ENCODE peak calls at places on chromosome 1, in nine cellular contexts. One of them, this sample, is unnamed.
A peak's percentile ranks its signal among the peaks of the same experiment; 100 is the strongest.

GRCh38 chr1:185045793-185046441 is 559 bp downstream of the RNF2 start:
- DNase-seq in iPS-NIHi11: peak; percentile 73
- DNase-seq in CD8-positive, alpha-beta T cell: peak; percentile 4
- DNase-seq in stimulated activated CD8-positive, alpha-beta memory T cell treated with anti-CD3 and anti-CD28 coated beads, Interleukin-4, amount 100 ng/mL, for 1 hour: no peak
- DNase-seq in AG09319: no peak
- DNase-seq in left cardiac atrium: peak; percentile 38
- DNase-seq in G401: peak; percentile 38
- DNase-seq in NB4: peak; percentile 60
- DNase-seq in KG1: no peak
- DNase-seq in this sample: peak; percentile 27

GRCh38 chr1:11682287-11682771 is 1.4 kb upstream of the MAD2L2 start:
- DNase-seq in iPS-NIHi11: peak; percentile 49
- DNase-seq in CD8-positive, alpha-beta T cell: no peak
- DNase-seq in G401: no peak
- DNase-seq in KG1: no peak
- DNase-seq in NB4: no peak
- DNase-seq in stimulated activated CD8-positive, alpha-beta memory T cell treated with anti-CD3 and anti-CD28 coated beads, Interleukin-4, amount 100 ng/mL, for 1 hour: no peak
- DNase-seq in left cardiac atrium: no peak
- DNase-seq in AG09319: no peak
- DNase-seq in this sample: no peak

GRCh38 chr1:41795205-41795762 is 123.4 kb downstream of the HIVEP3 start:
- DNase-seq in left cardiac atrium: no peak
- DNase-seq in KG1: no peak
- DNase-seq in stimulated activated CD8-positive, alpha-beta memory T cell treated with anti-CD3 and anti-CD28 coated beads, Interleukin-4, amount 100 ng/mL, for 1 hour: no peak
- DNase-seq in AG09319: no peak
- DNase-seq in NB4: peak; percentile 36
- DNase-seq in iPS-NIHi11: no peak
- DNase-seq in CD8-positive, alpha-beta T cell: no peak
- DNase-seq in G401: no peak
- DNase-seq in this sample: no peak

GRCh38 chr1:29504266-29504665 is 267.9 kb downstream of the PTPRU start:
- DNase-seq in stimulated activated CD8-positive, alpha-beta memory T cell treated with anti-CD3 and anti-CD28 coated beads, Interleukin-4, amount 100 ng/mL, for 1 hour: no peak
- DNase-seq in left cardiac atrium: no peak
- DNase-seq in iPS-NIHi11: no peak
- DNase-seq in CD8-positive, alpha-beta T cell: no peak
- DNase-seq in G401: no peak
- DNase-seq in KG1: no peak
- DNase-seq in NB4: no peak
- DNase-seq in AG09319: no peak
- DNase-seq in this sample: no peak

GRCh38 chr1:30645807-30646206 is 77.6 kb downstream of the MATN1 start:
- DNase-seq in left cardiac atrium: no peak
- DNase-seq in stimulated activated CD8-positive, alpha-beta memory T cell treated with anti-CD3 and anti-CD28 coated beads, Interleukin-4, amount 100 ng/mL, for 1 hour: no peak
- DNase-seq in NB4: no peak
- DNase-seq in AG09319: no peak
- DNase-seq in iPS-NIHi11: no peak
- DNase-seq in CD8-positive, alpha-beta T cell: no peak
- DNase-seq in G401: no peak
- DNase-seq in KG1: no peak
- DNase-seq in this sample: no peak

GRCh38 chr1:9680828-9681227 is 29.3 kb downstream of the PIK3CD start:
- DNase-seq in AG09319: no peak
- DNase-seq in left cardiac atrium: no peak
- DNase-seq in stimulated activated CD8-positive, alpha-beta memory T cell treated with anti-CD3 and anti-CD28 coated beads, Interleukin-4, amount 100 ng/mL, for 1 hour: no peak
- DNase-seq in iPS-NIHi11: no peak
- DNase-seq in NB4: no peak
- DNase-seq in CD8-positive, alpha-beta T cell: no peak
- DNase-seq in KG1: no peak
- DNase-seq in G401: no peak
- DNase-seq in this sample: no peak

GRCh38 chr1:214296860-214297699 is 16.1 kb downstream of the SMYD2 start:
- DNase-seq in left cardiac atrium: no peak
- DNase-seq in G401: no peak
- DNase-seq in iPS-NIHi11: no peak
- DNase-seq in KG1: no peak
- DNase-seq in NB4: no peak
- DNase-seq in stimulated activated CD8-positive, alpha-beta memory T cell treated with anti-CD3 and anti-CD28 coated beads, Interleukin-4, amount 100 ng/mL, for 1 hour: no peak
- DNase-seq in CD8-positive, alpha-beta T cell: no peak
- DNase-seq in AG09319: no peak
- DNase-seq in this sample: no peak

GRCh38 chr1:7620196-7620595 is 150.9 kb upstream of the VAMP3 start:
- DNase-seq in G401: no peak
- DNase-seq in iPS-NIHi11: no peak
- DNase-seq in KG1: no peak
- DNase-seq in CD8-positive, alpha-beta T cell: no peak
- DNase-seq in stimulated activated CD8-positive, alpha-beta memory T cell treated with anti-CD3 and anti-CD28 coated beads, Interleukin-4, amount 100 ng/mL, for 1 hour: no peak
- DNase-seq in NB4: no peak
- DNase-seq in left cardiac atrium: no peak
- DNase-seq in AG09319: no peak
- DNase-seq in this sample: no peak

GRCh38 chr1:63281753-63282152 is 40.6 kb upstream of the FOXD3 start:
- DNase-seq in left cardiac atrium: no peak
- DNase-seq in CD8-positive, alpha-beta T cell: no peak
- DNase-seq in NB4: no peak
- DNase-seq in AG09319: no peak
- DNase-seq in G401: no peak
- DNase-seq in iPS-NIHi11: no peak
- DNase-seq in KG1: no peak
- DNase-seq in stimulated activated CD8-positive, alpha-beta memory T cell treated with anti-CD3 and anti-CD28 coated beads, Interleukin-4, amount 100 ng/mL, for 1 hour: no peak
- DNase-seq in this sample: no peak

GRCh38 chr1:53868565-53868964 is 21.0 kb downstream of the YIPF1 start:
- DNase-seq in G401: no peak
- DNase-seq in left cardiac atrium: no peak
- DNase-seq in stimulated activated CD8-positive, alpha-beta memory T cell treated with anti-CD3 and anti-CD28 coated beads, Interleukin-4, amount 100 ng/mL, for 1 hour: no peak
- DNase-seq in NB4: no peak
- DNase-seq in KG1: no peak
- DNase-seq in AG09319: no peak
- DNase-seq in iPS-NIHi11: no peak
- DNase-seq in CD8-positive, alpha-beta T cell: no peak
- DNase-seq in this sample: no peak

GRCh38 chr1:223258751-223259177 is 105.2 kb downstream of the SUSD4 start:
- DNase-seq in KG1: no peak
- DNase-seq in iPS-NIHi11: peak; percentile 33
- DNase-seq in NB4: peak; percentile 28
- DNase-seq in G401: no peak
- DNase-seq in AG09319: no peak
- DNase-seq in left cardiac atrium: peak; percentile 31
- DNase-seq in CD8-positive, alpha-beta T cell: no peak
- DNase-seq in stimulated activated CD8-positive, alpha-beta memory T cell treated with anti-CD3 and anti-CD28 coated beads, Interleukin-4, amount 100 ng/mL, for 1 hour: no peak
- DNase-seq in this sample: peak; percentile 11

GRCh38 chr1:163472267-163472666 is 150.5 kb downstream of the NUF2 start:
- DNase-seq in stimulated activated CD8-positive, alpha-beta memory T cell treated with anti-CD3 and anti-CD28 coated beads, Interleukin-4, amount 100 ng/mL, for 1 hour: no peak
- DNase-seq in left cardiac atrium: no peak
- DNase-seq in CD8-positive, alpha-beta T cell: no peak
- DNase-seq in KG1: no peak
- DNase-seq in G401: no peak
- DNase-seq in AG09319: no peak
- DNase-seq in NB4: no peak
- DNase-seq in iPS-NIHi11: no peak
- DNase-seq in this sample: no peak

GRCh38 chr1:23704834-23705495 is 13.4 kb downstream of the RPL11 start:
- DNase-seq in AG09319: no peak
- DNase-seq in CD8-positive, alpha-beta T cell: no peak
- DNase-seq in left cardiac atrium: no peak
- DNase-seq in NB4: no peak
- DNase-seq in iPS-NIHi11: no peak
- DNase-seq in KG1: no peak
- DNase-seq in stimulated activated CD8-positive, alpha-beta memory T cell treated with anti-CD3 and anti-CD28 coated beads, Interleukin-4, amount 100 ng/mL, for 1 hour: no peak
- DNase-seq in G401: no peak
- DNase-seq in this sample: no peak

GRCh38 chr1:44433209-44433608 is 28.2 kb downstream of the RNF220 start:
- DNase-seq in AG09319: no peak
- DNase-seq in stimulated activated CD8-positive, alpha-beta memory T cell treated with anti-CD3 and anti-CD28 coated beads, Interleukin-4, amount 100 ng/mL, for 1 hour: no peak
- DNase-seq in CD8-positive, alpha-beta T cell: no peak
- DNase-seq in iPS-NIHi11: no peak
- DNase-seq in KG1: no peak
- DNase-seq in left cardiac atrium: no peak
- DNase-seq in NB4: no peak
- DNase-seq in G401: no peak
- DNase-seq in this sample: peak; percentile 59

GRCh38 chr1:15236226-15237145 is 10.5 kb upstream of the FHAD1 start:
- DNase-seq in iPS-NIHi11: peak; percentile 62
- DNase-seq in KG1: no peak
- DNase-seq in CD8-positive, alpha-beta T cell: no peak
- DNase-seq in G401: peak; percentile 67
- DNase-seq in stimulated activated CD8-positive, alpha-beta memory T cell treated with anti-CD3 and anti-CD28 coated beads, Interleukin-4, amount 100 ng/mL, for 1 hour: no peak
- DNase-seq in left cardiac atrium: no peak
- DNase-seq in AG09319: no peak
- DNase-seq in NB4: no peak
- DNase-seq in this sample: no peak

GRCh38 chr1:31222176-31222575 is 17.5 kb downstream of the NKAIN1 start:
- DNase-seq in NB4: peak; percentile 45
- DNase-seq in stimulated activated CD8-positive, alpha-beta memory T cell treated with anti-CD3 and anti-CD28 coated beads, Interleukin-4, amount 100 ng/mL, for 1 hour: no peak
- DNase-seq in AG09319: no peak
- DNase-seq in CD8-positive, alpha-beta T cell: no peak
- DNase-seq in left cardiac atrium: no peak
- DNase-seq in KG1: no peak
- DNase-seq in iPS-NIHi11: no peak
- DNase-seq in G401: no peak
- DNase-seq in this sample: no peak

GRCh38 chr1:218659911-218660677 is 315.0 kb downstream of the TGFB2 start:
- DNase-seq in iPS-NIHi11: no peak
- DNase-seq in left cardiac atrium: no peak
- DNase-seq in stimulated activated CD8-positive, alpha-beta memory T cell treated with anti-CD3 and anti-CD28 coated beads, Interleukin-4, amount 100 ng/mL, for 1 hour: no peak
- DNase-seq in NB4: no peak
- DNase-seq in AG09319: no peak
- DNase-seq in KG1: no peak
- DNase-seq in G401: no peak
- DNase-seq in CD8-positive, alpha-beta T cell: no peak
- DNase-seq in this sample: no peak

GRCh38 chr1:9493326-9493725 is 45.9 kb upstream of the SLC25A33 start:
- DNase-seq in G401: no peak
- DNase-seq in NB4: no peak
- DNase-seq in left cardiac atrium: no peak
- DNase-seq in KG1: no peak
- DNase-seq in AG09319: no peak
- DNase-seq in stimulated activated CD8-positive, alpha-beta memory T cell treated with anti-CD3 and anti-CD28 coated beads, Interleukin-4, amount 100 ng/mL, for 1 hour: no peak
- DNase-seq in iPS-NIHi11: no peak
- DNase-seq in CD8-positive, alpha-beta T cell: no peak
- DNase-seq in this sample: no peak

GRCh38 chr1:84159533-84160240 is 15.6 kb downstream of the PRKACB start:
- DNase-seq in KG1: no peak
- DNase-seq in NB4: peak; percentile 45
- DNase-seq in CD8-positive, alpha-beta T cell: no peak
- DNase-seq in stimulated activated CD8-positive, alpha-beta memory T cell treated with anti-CD3 and anti-CD28 coated beads, Interleukin-4, amount 100 ng/mL, for 1 hour: no peak
- DNase-seq in iPS-NIHi11: no peak
- DNase-seq in left cardiac atrium: no peak
- DNase-seq in AG09319: no peak
- DNase-seq in G401: no peak
- DNase-seq in this sample: peak; percentile 46

GRCh38 chr1:51558375-51558924 is 39.4 kb upstream of the EPS15 start:
- DNase-seq in AG09319: no peak
- DNase-seq in CD8-positive, alpha-beta T cell: no peak
- DNase-seq in left cardiac atrium: no peak
- DNase-seq in G401: no peak
- DNase-seq in stimulated activated CD8-positive, alpha-beta memory T cell treated with anti-CD3 and anti-CD28 coated beads, Interleukin-4, amount 100 ng/mL, for 1 hour: no peak
- DNase-seq in NB4: no peak
- DNase-seq in iPS-NIHi11: no peak
- DNase-seq in KG1: no peak
- DNase-seq in this sample: no peak

GRCh38 chr1:109105881-109106280 is 8.0 kb upstream of the ELAPOR1 start:
- DNase-seq in G401: no peak
- DNase-seq in CD8-positive, alpha-beta T cell: no peak
- DNase-seq in left cardiac atrium: no peak
- DNase-seq in NB4: peak; percentile 35
- DNase-seq in AG09319: no peak
- DNase-seq in KG1: no peak
- DNase-seq in iPS-NIHi11: no peak
- DNase-seq in stimulated activated CD8-positive, alpha-beta memory T cell treated with anti-CD3 and anti-CD28 coated beads, Interleukin-4, amount 100 ng/mL, for 1 hour: no peak
- DNase-seq in this sample: no peak

GRCh38 chr1:156664949-156665411 is 12.2 kb downstream of the NES start:
- DNase-seq in KG1: no peak
- DNase-seq in CD8-positive, alpha-beta T cell: no peak
- DNase-seq in iPS-NIHi11: no peak
- DNase-seq in NB4: peak; percentile 54
- DNase-seq in G401: peak; percentile 52
- DNase-seq in AG09319: no peak
- DNase-seq in left cardiac atrium: peak; percentile 80
- DNase-seq in stimulated activated CD8-positive, alpha-beta memory T cell treated with anti-CD3 and anti-CD28 coated beads, Interleukin-4, amount 100 ng/mL, for 1 hour: no peak
- DNase-seq in this sample: no peak

GRCh38 chr1:3468236-3469103 is 14.0 kb downstream of the ARHGEF16 start:
- DNase-seq in iPS-NIHi11: no peak
- DNase-seq in G401: no peak
- DNase-seq in AG09319: no peak
- DNase-seq in NB4: no peak
- DNase-seq in left cardiac atrium: peak; percentile 18
- DNase-seq in stimulated activated CD8-positive, alpha-beta memory T cell treated with anti-CD3 and anti-CD28 coated beads, Interleukin-4, amount 100 ng/mL, for 1 hour: no peak
- DNase-seq in CD8-positive, alpha-beta T cell: no peak
- DNase-seq in KG1: no peak
- DNase-seq in this sample: no peak